ENCODE peak calls at places on chromosome 13, in five cellular contexts. P is mammary epithelial cell, J is stomach, L is left ventricle myocardium inferior, T is cardiac muscle cell. Z is an unnamed sample. For H3K4me1, the result is how much of the 10 kb centered on the place peaks cover.

GRCh38 chr13:36130168-36130541 is 1.0 kb downstream of the DCLK1 start:
- DNase-seq in P (no peak), J (no peak), L (no peak), T (no peak), Z (no peak)

GRCh38 chr13:110380359-110381028 is 73.4 kb downstream of the COL4A2 start:
- DNase-seq in P (no peak), J (no peak), L (no peak), T (peak), Z (no peak)

GRCh38 chr13:79776538-79776937 is 295.6 kb downstream of the NDFIP2 start:
- DNase-seq in P (no peak), J (no peak), L (no peak), T (peak), Z (no peak)

GRCh38 chr13:80382576-80382975 is 41.6 kb upstream of the SPRY2 start:
- DNase-seq in P (no peak), J (no peak), L (no peak), T (no peak), Z (no peak)

GRCh38 chr13:74452176-74452575 is 318.0 kb upstream of the KLF12 start:
- DNase-seq in P (peak), J (no peak), L (no peak), T (peak), Z (no peak)

GRCh38 chr13:87889241-87889640 is 218.1 kb downstream of the SLITRK5 start:
- DNase-seq in P (no peak), J (no peak), L (no peak), T (no peak), Z (no peak)

GRCh38 chr13:36601186-36601585 is 72.6 kb upstream of the SERTM1 start:
- DNase-seq in P (peak), J (no peak), L (no peak), T (no peak), Z (no peak)

GRCh38 chr13:106596287-106596937 is 28.5 kb upstream of the ARGLU1 start:
- DNase-seq in P (no peak), J (peak), L (no peak), T (peak), Z (no peak)

GRCh38 chr13:20799726-20800416 is 26.1 kb upstream of the EEF1AKMT1 start:
- DNase-seq in P (no peak), J (no peak), L (no peak), T (peak), Z (no peak)

GRCh38 chr13:59901191-59901590 is 262.5 kb downstream of the DIAPH3 start:
- DNase-seq in P (no peak), J (no peak), L (no peak), T (no peak), Z (no peak)

GRCh38 chr13:94192576-94192975 is 286.9 kb downstream of the DCT start:
- DNase-seq in P (peak), J (no peak), L (no peak), T (peak), Z (no peak)

GRCh38 chr13:33686772-33687480 is 131.0 kb upstream of the RFC3 start:
- DNase-seq in P (no peak), J (no peak), L (no peak), T (peak), Z (no peak)

GRCh38 chr13:110797230-110797877 is 83.9 kb downstream of the ING1 start:
- DNase-seq in P (no peak), J (no peak), L (no peak), T (peak), Z (no peak)

GRCh38 chr13:30739646-30740642 is 4.6 kb downstream of the ALOX5AP start:
- DNase-seq in P (peak), J (peak), L (no peak), T (peak), Z (no peak)

GRCh38 chr13:109773786-109774185 is 12.6 kb downstream of the IRS2 start:
- DNase-seq in P (no peak), J (no peak), L (no peak), T (no peak), Z (no peak)

GRCh38 chr13:26436914-26437313 is 120.6 kb upstream of the WASF3 start:
- DNase-seq in P (no peak), J (no peak), L (no peak), T (no peak), Z (no peak)

GRCh38 chr13:28370448-28370847 is 124.5 kb downstream of the FLT1 start:
- DNase-seq in P (no peak), J (no peak), L (no peak), T (no peak), Z (no peak)

GRCh38 chr13:66362485-66362884 is 867.7 kb downstream of the PCDH9 start:
- DNase-seq in P (no peak), J (no peak), L (no peak), T (no peak), Z (no peak)

GRCh38 chr13:110423689-110424302 is 116.7 kb downstream of the COL4A2 start:
- DNase-seq in P (no peak), J (no peak), L (no peak), T (no peak), Z (no peak)

GRCh38 chr13:75175575-75175974 is 306.4 kb downstream of the TBC1D4 start:
- DNase-seq in P (no peak), J (no peak), L (no peak), T (peak), Z (no peak)

GRCh38 chr13:58946274-58946673 is 1217.5 kb downstream of the DIAPH3 start:
- DNase-seq in P (no peak), J (no peak), L (no peak), T (no peak), Z (no peak)

GRCh38 chr13:29532136-29532535 is 63.4 kb downstream of the SLC7A1 start:
- DNase-seq in P (no peak), J (no peak), L (no peak), T (no peak), Z (no peak)

GRCh38 chr13:96223231-96223630 is 133.3 kb downstream of the HS6ST3 start:
- DNase-seq in P (no peak), J (no peak), L (peak), T (no peak), Z (no peak)

GRCh38 chr13:99605417-99606321 is 104.4 kb downstream of the TM9SF2 start:
- DNase-seq in P (no peak), J (peak), L (peak), T (peak), Z (peak)

GRCh38 chr13:70941454-70941853 is 833.2 kb upstream of the KLHL1 start:
- DNase-seq in P (no peak), J (no peak), L (no peak), T (no peak), Z (no peak)

GRCh38 chr13:71260246-71260645 is 606.8 kb downstream of the DACH1 start:
- DNase-seq in P (no peak), J (no peak), L (no peak), T (no peak), Z (no peak)

GRCh38 chr13:42046448-42046847 is 2.0 kb upstream of the DGKH start:
- DNase-seq in P (no peak), J (no peak), L (no peak), T (no peak), Z (no peak)

GRCh38 chr13:42048323-42048624 is 174 bp upstream of the DGKH start:
- DNase-seq in P (no peak), J (no peak), L (no peak), T (no peak), Z (no peak)

GRCh38 chr13:42049454-42049780 is 969 bp downstream of the DGKH start:
- DNase-seq in P (no peak), J (no peak), L (no peak), T (no peak), Z (no peak)

GRCh38 chr13:42048625-42049453 is at the start of gene DGKH:
- DNase-seq in P (peak), J (peak), L (peak), T (peak), Z (peak)

GRCh38 chr13:42047561-42048322 is 706 bp upstream of the DGKH start:
- DNase-seq in P (peak), J (peak), L (peak), T (peak), Z (peak)
- H3K27ac ChIP-seq in P (peak), J (peak), L (peak), T (peak), Z (peak)

DNA sequence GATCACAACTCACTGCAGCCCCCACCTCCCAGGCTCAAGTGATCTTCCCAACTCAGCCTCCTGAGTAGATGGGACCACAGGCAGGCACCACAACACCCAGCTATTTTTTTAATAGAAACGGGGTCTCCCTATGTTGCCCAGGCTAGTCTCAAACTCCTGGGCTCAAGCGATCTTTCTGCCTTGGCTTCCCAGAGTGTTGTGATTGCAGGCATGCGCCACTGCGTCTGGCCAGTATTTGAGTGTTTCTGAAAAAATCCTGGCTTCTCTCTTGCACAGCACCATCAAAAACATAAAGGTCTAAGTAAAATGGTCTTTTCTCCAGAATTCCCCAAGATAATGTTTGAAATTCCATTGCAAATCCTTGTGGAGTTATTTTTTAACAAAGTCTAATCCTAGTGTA is 47.8 kb downstream of the ELF1 start:
- DNase-seq in P (no peak), J (no peak), L (no peak), T (no peak), Z (no peak)
- H3K4me1 ChIP-seq in P (under half), J (half or more), L (half or more), T (under half), Z (under half)

GRCh38 chr13:73059460-73060250 is 850 bp downstream of the KLF5 start:
- DNase-seq in P (peak), J (peak), L (peak), T (no peak), Z (peak)
- TF ChIP-seq CTCF in P (no peak), J (peak), L (peak), T (no peak), Z (no peak)

DNA sequence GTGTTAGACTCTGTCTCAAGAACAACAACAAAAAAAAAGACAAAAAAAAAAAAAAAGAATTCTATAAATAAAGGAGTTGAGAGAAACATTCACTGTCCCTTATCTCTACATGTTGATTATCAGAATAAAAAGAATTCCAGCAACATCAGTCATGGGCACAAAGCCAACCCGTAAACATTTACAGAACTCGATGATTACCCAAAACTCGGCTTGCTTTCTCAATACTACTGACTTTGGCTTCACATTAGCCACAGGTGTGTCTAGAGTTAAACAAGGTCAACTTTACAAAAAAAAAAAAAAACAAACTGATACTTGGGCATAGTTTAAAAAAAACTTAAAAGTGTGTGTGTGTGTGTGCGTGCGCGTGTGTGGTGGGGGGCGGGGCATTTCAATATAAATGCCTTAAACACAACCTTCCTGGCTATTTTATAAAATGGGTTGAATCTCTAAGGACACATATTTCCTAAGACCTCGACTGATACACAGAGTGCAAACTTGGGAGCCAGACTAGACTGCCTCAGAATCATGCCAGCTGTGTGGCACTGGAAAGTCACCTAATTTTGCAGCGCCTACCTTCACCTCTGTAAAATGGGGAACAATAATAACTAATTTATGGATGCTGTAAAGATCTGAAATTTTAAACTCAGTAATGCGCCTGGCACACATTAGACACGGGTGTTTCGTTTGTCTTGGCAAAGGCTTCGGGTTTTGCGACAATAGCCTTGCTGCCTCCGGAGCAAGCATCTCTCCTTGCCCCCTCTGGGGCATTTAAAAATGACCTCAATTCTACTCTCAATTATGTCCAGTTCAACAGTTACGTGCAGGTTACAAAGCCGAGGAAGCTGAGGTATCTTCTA is 925 bp downstream of the EBPL start:
- DNase-seq in P (peak), J (peak), L (no peak), T (peak), Z (no peak)
- H3K27ac ChIP-seq in P (peak), J (peak), L (peak), T (peak), Z (peak)

GRCh38 chr13:39603424-39603947 is 493 bp upstream of the LHFPL6 start:
- DNase-seq in P (no peak), J (no peak), L (no peak), T (peak), Z (no peak)

GRCh38 chr13:39604736-39605135 is 1.7 kb upstream of the LHFPL6 start:
- DNase-seq in P (no peak), J (no peak), L (no peak), T (no peak), Z (no peak)

GRCh38 chr13:39602614-39603366 is at the start of gene LHFPL6:
- DNase-seq in P (peak), J (peak), L (peak), T (peak), Z (peak)

GRCh38 chr13:39607876-39608275 is 4.9 kb upstream of the LHFPL6 start:
- DNase-seq in P (no peak), J (no peak), L (no peak), T (no peak), Z (no peak)

DNA sequence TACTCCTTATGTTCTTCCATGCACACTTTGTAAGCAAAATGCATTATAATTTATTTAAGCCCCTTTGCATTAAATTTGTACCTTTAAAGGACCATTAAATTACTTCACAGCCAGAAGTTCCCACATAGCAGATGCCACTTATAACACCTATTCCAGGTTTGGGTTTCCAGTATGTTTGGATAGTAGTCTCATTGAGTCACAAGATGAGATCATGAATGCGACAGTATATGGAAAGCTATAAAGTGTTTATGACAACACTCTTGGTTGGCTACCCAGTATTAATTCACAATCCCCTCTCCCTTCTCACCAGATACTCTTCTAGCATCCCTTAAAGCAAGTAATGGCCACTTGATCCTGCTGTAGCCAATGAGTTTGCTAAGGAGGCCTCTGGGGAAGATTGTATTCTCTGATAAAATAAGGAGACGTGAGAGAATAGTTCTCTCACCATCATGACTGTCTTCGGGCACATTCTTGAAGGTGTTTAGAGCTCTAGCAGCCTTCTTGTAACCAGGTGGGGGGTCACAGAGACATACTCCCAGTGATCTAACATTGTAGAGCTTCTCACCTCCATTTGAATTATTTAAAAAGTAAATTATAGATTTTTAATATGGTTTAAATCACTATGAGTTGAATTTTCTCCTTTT is 2.8 kb upstream of the LHFPL6 start:
- DNase-seq in P (no peak), J (no peak), L (no peak), T (no peak), Z (no peak)
- H3K4me1 ChIP-seq in P (under half), J (under half), L (under half), T (under half), Z (under half)

GRCh38 chr13:92719868-92720267 is 506.7 kb upstream of the GPC6 start:
- DNase-seq in P (no peak), J (no peak), L (no peak), T (no peak), Z (no peak)

GRCh38 chr13:92721610-92722009 is 505.0 kb upstream of the GPC6 start:
- DNase-seq in P (no peak), J (no peak), L (no peak), T (no peak), Z (no peak)

GRCh38 chr13:92717857-92718256 is 508.8 kb upstream of the GPC6 start:
- DNase-seq in P (no peak), J (no peak), L (no peak), T (no peak), Z (no peak)

DNA sequence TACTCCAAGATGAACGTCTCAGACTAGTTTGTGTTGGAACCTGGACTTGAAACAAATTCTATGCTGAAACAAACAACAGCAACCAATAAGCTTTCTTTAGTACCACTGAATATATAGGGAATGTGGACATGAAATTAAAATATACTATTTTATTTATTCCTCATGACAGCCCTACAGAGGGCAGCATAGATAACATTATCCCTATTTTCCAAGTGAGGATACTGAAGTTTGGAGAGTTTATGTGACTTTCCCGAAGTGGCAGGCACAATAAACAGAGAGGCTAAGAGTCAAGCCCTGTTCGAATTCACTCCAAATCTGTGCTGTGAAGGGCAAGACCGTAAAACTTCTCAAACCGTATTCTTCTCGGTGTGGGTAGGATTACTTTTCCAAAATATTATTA is 509.9 kb upstream of the GPC6 start:
- DNase-seq in P (peak), J (no peak), L (no peak), T (peak), Z (no peak)
- TF ChIP-seq CTCF in P (peak), J (peak), L (peak), T (peak), Z (peak)

GRCh38 chr13:91526543-91527033 is 128.2 kb downstream of the GPC5 start:
- DNase-seq in P (no peak), J (no peak), L (no peak), T (no peak), Z (no peak)

GRCh38 chr13:91516799-91517198 is 118.4 kb downstream of the GPC5 start:
- DNase-seq in P (no peak), J (no peak), L (no peak), T (no peak), Z (no peak)

GRCh38 chr13:91520952-91521351 is 122.5 kb downstream of the GPC5 start:
- DNase-seq in P (no peak), J (no peak), L (no peak), T (no peak), Z (no peak)
- H3K27ac ChIP-seq in P (no peak), J (no peak), L (no peak), T (no peak), Z (no peak)